ENCODE peak calls at places on chromosome 13, in ten cellular contexts. V is CD8-positive, alpha-beta T cell; G is endodermal cell; U is heart right ventricle; R is tibial nerve; T is breast epithelium; W is gastrocnemius medialis; L is stomach; J is neural progenitor cell; N is dorsolateral prefrontal cortex. I is an unnamed sample.

GRCh38 chr13:22915442-22916082 is 265.2 kb upstream of the SGCG start:
- DNase-seq in J (peak; percentile 84), N (peak; percentile 82), G (peak; percentile 95), V (no peak), L (peak; percentile 40), T (no peak), W (no peak), R (no peak), U (no peak), I (no peak)

GRCh38 chr13:108786578-108787100 is 157.2 kb downstream of the MYO16 start:
- DNase-seq in R (no peak), G (no peak), J (peak; percentile 20), W (no peak), V (no peak), N (no peak), L (no peak), U (no peak), T (no peak), I (no peak)

GRCh38 chr13:93472296-93472695 is 245.7 kb downstream of the GPC6 start:
- DNase-seq in N (no peak), R (no peak), U (no peak), J (no peak), L (no peak), W (no peak), T (no peak), V (no peak), G (no peak), I (no peak)

GRCh38 chr13:60431108-60431700 is 34.2 kb downstream of the TDRD3 start:
- DNase-seq in W (no peak), N (no peak), R (no peak), L (no peak), U (no peak), J (peak; percentile 59), G (no peak), V (no peak), T (no peak), I (no peak)

GRCh38 chr13:94849254-94849653 is 136.9 kb upstream of the SOX21 start:
- DNase-seq in R (no peak), U (no peak), V (no peak), L (no peak), J (no peak), W (no peak), N (no peak), T (no peak), G (no peak), I (no peak)

GRCh38 chr13:107716241-107716640 is 499.1 kb downstream of the LIG4 start:
- DNase-seq in T (no peak), G (peak; percentile 58), N (no peak), R (no peak), L (no peak), V (no peak), W (no peak), U (no peak), J (no peak), I (no peak)

GRCh38 chr13:90272356-90272755 is 1075.1 kb upstream of the MIR17HG start:
- DNase-seq in T (no peak), V (no peak), W (no peak), R (no peak), J (no peak), N (no peak), G (no peak), L (no peak), U (no peak), I (no peak)

GRCh38 chr13:38824342-38824741 is 137.5 kb downstream of the FREM2 start:
- DNase-seq in L (no peak), N (no peak), G (peak; percentile 64), R (no peak), V (no peak), W (no peak), J (no peak), U (no peak), T (no peak), I (no peak)

GRCh38 chr13:27171244-27171829 is at the start of gene USP12:
- DNase-seq in N (peak; percentile 57), T (peak; percentile 53), V (no peak), L (no peak), R (no peak), G (peak; percentile 85), J (no peak), W (no peak), U (peak; percentile 24), I (peak; percentile 58)

GRCh38 chr13:97220151-97220900 is 1.8 kb upstream of the MBNL2 start:
- DNase-seq in R (no peak), W (no peak), V (no peak), T (no peak), L (no peak), N (no peak), G (no peak), J (no peak), U (no peak), I (no peak)

DNA sequence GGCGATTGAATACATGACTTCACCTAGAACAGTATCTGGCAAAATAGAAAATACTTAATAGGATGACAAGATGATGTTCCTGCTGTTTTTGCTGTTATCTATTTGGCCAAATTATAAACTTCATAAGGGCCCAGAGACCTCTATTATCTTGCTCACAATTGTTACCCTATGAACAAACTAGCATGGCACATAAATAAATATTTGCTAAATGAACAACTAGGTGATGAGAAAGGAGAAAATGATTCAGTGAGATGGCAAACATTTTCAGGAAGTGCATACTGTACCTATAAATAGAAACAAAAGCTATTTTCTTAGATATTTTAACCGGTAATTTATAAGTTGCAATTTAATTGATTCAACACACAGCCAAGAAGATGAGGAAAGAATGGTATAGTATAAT is 78.4 kb downstream of the FAM216B start:
- DNase-seq in W (no peak), G (no peak), T (no peak), N (no peak), R (no peak), U (no peak), V (no peak), L (no peak), J (no peak), I (no peak)
- H3K4me3 ChIP-seq in W (no peak overlapping the region), G (no peak overlapping the region), T (no peak overlapping the region), N (no peak overlapping the region), R (no peak overlapping the region), U (no peak overlapping the region), V (no peak overlapping the region), L (no peak overlapping the region), J (no peak overlapping the region), I (no peak overlapping the region)

DNA sequence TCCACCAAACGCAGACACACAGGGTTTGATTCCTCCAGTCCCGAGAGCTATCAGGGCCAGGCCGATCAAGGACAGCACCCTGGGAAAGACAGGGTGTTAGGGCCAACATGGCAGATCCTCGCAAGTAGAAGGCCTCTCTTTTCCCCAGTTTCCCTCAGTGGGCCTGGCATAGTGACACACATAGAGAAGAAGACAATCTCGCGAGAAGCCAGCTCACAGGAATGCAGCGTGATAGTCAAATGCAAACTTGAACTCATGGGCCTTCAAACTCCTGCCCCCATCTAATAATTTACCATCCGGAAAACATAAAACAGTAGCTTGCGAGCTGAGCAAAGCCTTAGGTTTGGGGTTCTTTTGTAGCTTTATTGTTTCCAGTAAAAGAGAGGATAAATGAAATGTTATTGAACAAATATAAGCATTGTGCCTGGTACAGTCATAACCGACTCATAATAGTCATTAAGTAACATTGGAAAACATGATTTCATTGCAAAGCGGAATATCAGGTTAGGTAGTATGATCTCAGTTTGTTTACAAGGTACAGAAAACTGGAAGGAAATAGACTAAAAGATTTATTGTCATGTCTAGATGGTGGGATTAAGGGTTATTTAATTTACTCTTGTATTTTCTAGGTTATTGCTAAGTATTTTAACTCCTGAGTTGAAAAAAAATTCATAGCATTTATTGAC is 30.5 kb downstream of the SLC15A1 start:
- DNase-seq in L (no peak), N (no peak), W (no peak), J (no peak), T (no peak), V (no peak), U (no peak), R (no peak), G (no peak), I (no peak)
- TF ChIP-seq CTCF in L (no peak), N (no peak), W (no peak), J (no peak), T (no peak), V (no peak), U (no peak), R (no peak), G (no peak), I (no peak)

GRCh38 chr13:43473437-43473836 is 313.3 kb downstream of the ENOX1 start:
- DNase-seq in R (no peak), V (no peak), G (no peak), J (no peak), W (no peak), T (no peak), U (peak; percentile 19), N (no peak), L (no peak), I (no peak)

GRCh38 chr13:43475135-43475534 is 311.6 kb downstream of the ENOX1 start:
- DNase-seq in U (no peak), W (no peak), J (no peak), L (no peak), G (no peak), R (no peak), T (no peak), N (no peak), V (no peak), I (no peak)

GRCh38 chr13:43470610-43471009 is 316.2 kb downstream of the ENOX1 start:
- DNase-seq in U (no peak), R (no peak), T (no peak), W (no peak), G (no peak), V (no peak), J (no peak), N (no peak), L (no peak), I (no peak)

GRCh38 chr13:43472344-43472743 is 314.4 kb downstream of the ENOX1 start:
- DNase-seq in U (no peak), L (no peak), T (no peak), V (no peak), J (no peak), N (no peak), W (no peak), R (no peak), G (no peak), I (no peak)

GRCh38 chr13:43472980-43473379 is 313.8 kb downstream of the ENOX1 start:
- DNase-seq in U (no peak), T (no peak), W (no peak), G (no peak), L (no peak), N (no peak), V (no peak), R (no peak), J (no peak), I (no peak)
- H3K27ac ChIP-seq in U (peak overlapping the region; percentile 11), T (no peak overlapping the region), W (no peak overlapping the region), G (no peak overlapping the region), L (no peak overlapping the region), N (peak overlapping the region; percentile 66), V (no peak overlapping the region), R (no peak overlapping the region), J (no peak overlapping the region), I (no peak overlapping the region)

DNA sequence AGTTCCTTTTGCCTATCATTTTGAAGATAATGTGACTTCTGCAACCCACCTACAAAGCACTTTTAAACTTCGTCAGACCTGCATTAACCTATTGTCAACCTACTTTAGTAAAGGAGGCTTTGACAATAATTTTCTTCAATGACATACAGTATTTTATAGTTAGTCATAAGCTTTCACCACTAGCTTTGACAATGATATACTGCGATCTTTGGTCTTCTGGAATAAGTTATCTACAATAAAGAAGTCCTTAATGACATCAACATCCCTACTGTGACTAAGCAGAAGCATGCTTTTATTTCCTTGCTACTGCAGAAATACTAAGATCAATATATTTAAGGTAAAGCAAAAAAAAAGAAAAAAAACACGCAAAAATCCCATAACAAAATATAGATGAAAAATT is 9.5 kb downstream of the PCDH17 start:
- DNase-seq in R (no peak), J (no peak), N (no peak), V (no peak), L (no peak), W (no peak), G (no peak), U (no peak), T (no peak), I (no peak)
- H3K4me3 ChIP-seq in R (no peak overlapping the region), J (no peak overlapping the region), N (no peak overlapping the region), V (no peak overlapping the region), L (no peak overlapping the region), W (no peak overlapping the region), G (no peak overlapping the region), U (no peak overlapping the region), T (no peak overlapping the region), I (no peak overlapping the region)